ENCODE peak calls at places on chromosomes 13 and 19, in seven cellular contexts. Q is GM23338, N is ascending aorta, V is heart right ventricle, C is upper lobe of right lung, O is IMR-90, U is hepatocyte. E is an unnamed sample. For H3K4me1, the result is how much of the 10 kb centered on the place peaks cover.

GRCh38 chr13:86585826-86586225 is 786.6 kb upstream of the SLITRK6 start:
- DNase-seq in Q (no peak), N (no peak), V (peak), C (no peak), O (peak), U (peak), E (no peak)

GRCh38 chr19:18932216-18932841 is 8.7 kb downstream of the HOMER3 start:
- DNase-seq in Q (peak), N (no peak), V (peak), C (peak), O (no peak), U (peak), E (peak)

GRCh38 chr13:42754801-42755513 is 26.4 kb upstream of the FAM216B start:
- DNase-seq in Q (no peak), N (no peak), V (no peak), C (no peak), O (no peak), U (no peak), E (no peak)

GRCh38 chr13:22883961-22884360 is 296.8 kb upstream of the SGCG start:
- DNase-seq in Q (no peak), N (no peak), V (no peak), C (no peak), O (no peak), U (no peak), E (no peak)

GRCh38 chr13:106533940-106534843 is 1.3 kb downstream of the EFNB2 start:
- DNase-seq in Q (peak), N (no peak), V (peak), C (peak), O (peak), U (peak), E (peak)

GRCh38 chr19:30446844-30447243 is 74.7 kb downstream of the ZNF536 start:
- DNase-seq in Q (no peak), N (no peak), V (no peak), C (no peak), O (no peak), U (no peak), E (no peak)

GRCh38 chr19:16330368-16330801 is 5.8 kb downstream of the KLF2 start:
- DNase-seq in Q (no peak), N (peak), V (peak), C (peak), O (peak), U (peak), E (peak)

GRCh38 chr19:342801-343421 is 1.7 kb downstream of the MIER2 start:
- DNase-seq in Q (no peak), N (peak), V (peak), C (peak), O (peak), U (no peak), E (peak)

GRCh38 chr13:31887311-31887710 is 144.3 kb upstream of the FRY start:
- DNase-seq in Q (no peak), N (no peak), V (no peak), C (no peak), O (peak), U (no peak), E (no peak)

GRCh38 chr13:79463604-79464003 is 17.4 kb upstream of the NDFIP2 start:
- DNase-seq in Q (no peak), N (no peak), V (no peak), C (no peak), O (no peak), U (no peak), E (no peak)

GRCh38 chr13:67549331-67549730 is 319.2 kb upstream of the PCDH9 start:
- DNase-seq in Q (no peak), N (no peak), V (no peak), C (no peak), O (peak), U (no peak), E (no peak)

GRCh38 chr19:46571495-46571894 is 29.6 kb upstream of the CALM3 start:
- DNase-seq in Q (peak), N (no peak), V (no peak), C (no peak), O (no peak), U (peak), E (no peak)

GRCh38 chr19:2176336-2176994 is 12.7 kb downstream of the DOT1L start:
- DNase-seq in Q (no peak), N (no peak), V (no peak), C (no peak), O (no peak), U (peak), E (peak)

GRCh38 chr13:76848596-76848995 is 37.6 kb downstream of the KCTD12 start:
- DNase-seq in Q (no peak), N (no peak), V (peak), C (peak), O (peak), U (no peak), E (no peak)

GRCh38 chr19:47005873-47006272 is 13.8 kb upstream of the NPAS1 start:
- DNase-seq in Q (peak), N (no peak), V (no peak), C (no peak), O (no peak), U (no peak), E (no peak)

GRCh38 chr13:78241278-78241919 is 322.8 kb upstream of the EDNRB start:
- DNase-seq in Q (peak), N (no peak), V (peak), C (peak), O (peak), U (peak), E (peak)

GRCh38 chr13:109737606-109738005 is 48.8 kb downstream of the IRS2 start:
- DNase-seq in Q (no peak), N (no peak), V (no peak), C (no peak), O (peak), U (no peak), E (no peak)

GRCh38 chr19:15169541-15170285 is 31.1 kb downstream of the NOTCH3 start:
- DNase-seq in Q (no peak), N (no peak), V (no peak), C (no peak), O (no peak), U (no peak), E (no peak)

DNA sequence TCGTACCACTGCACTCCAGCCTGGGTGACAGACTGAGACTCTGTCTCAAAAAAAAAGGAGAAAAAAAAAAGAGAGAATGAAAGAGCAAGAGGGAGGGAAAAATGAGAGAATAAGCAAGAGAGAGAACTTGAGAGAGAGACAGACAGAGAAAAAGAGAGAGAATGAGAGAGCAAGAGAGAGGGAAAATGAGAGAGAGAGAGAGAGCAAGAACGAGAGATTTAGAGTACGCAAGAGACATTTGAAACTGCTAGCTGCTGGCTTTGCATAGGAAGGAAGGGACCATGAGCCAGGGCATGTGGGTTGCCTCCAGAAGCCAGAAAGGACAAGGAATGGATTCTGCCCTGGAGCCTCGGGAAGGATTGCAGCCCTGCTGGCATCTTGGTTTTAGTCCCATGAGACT is 9.6 kb upstream of the ADGRE1 start:
- DNase-seq in Q (no peak), N (no peak), V (no peak), C (no peak), O (no peak), U (no peak), E (no peak)
- H3K27ac ChIP-seq in Q (no peak), N (no peak), V (no peak), C (no peak), O (no peak), U (no peak), E (no peak)

GRCh38 chr13:50942630-50943311 is 33.2 kb downstream of the RNASEH2B start:
- DNase-seq in Q (peak), N (no peak), V (no peak), C (no peak), O (no peak), U (no peak), E (no peak)
- TF ChIP-seq CTCF in Q (no peak), N (no peak), V (no peak), C (no peak), O (no peak), U (no peak), E (no peak)

DNA sequence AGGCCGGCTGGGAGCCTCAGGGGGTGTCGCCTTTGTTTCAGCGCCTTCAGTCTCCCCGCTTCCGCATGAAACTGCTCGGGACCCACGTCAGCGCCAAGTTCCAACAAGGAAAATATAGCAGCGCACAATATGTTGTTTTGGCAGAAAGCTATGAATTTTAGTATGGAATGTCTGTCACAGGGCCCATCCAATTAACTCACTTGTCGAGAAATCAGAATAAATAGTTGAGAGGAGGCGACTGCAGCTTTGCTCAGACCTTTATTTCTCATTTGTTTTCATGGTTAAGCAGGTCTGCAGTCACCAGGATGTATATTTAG is 34.4 kb upstream of the MEDAG start:
- DNase-seq in Q (no peak), N (no peak), V (no peak), C (no peak), O (no peak), U (no peak), E (no peak)
- H3K4me1 ChIP-seq in Q (under half), N (half or more), V (under half), C (under half), O (under half), U (under half), E (under half)

GRCh38 chr19:28292822-28293500 is 920.0 kb downstream of the UQCRFS1 start:
- DNase-seq in Q (peak), N (no peak), V (no peak), C (no peak), O (no peak), U (no peak), E (no peak)
- H3K27ac ChIP-seq in Q (peak), N (no peak), V (no peak), C (no peak), O (no peak), U (no peak), E (no peak)